ENCODE peak calls at places on chromosomes 4 and X, in four cellular contexts. One of them, this sample, is unnamed. For H3K4me1, the result is how much of the 10 kb centered on the place peaks cover.

GRCh38 chrX:41808042-41808441 is 84.1 kb downstream of the GPR82 start:
- DNase-seq in transverse colon: no peak
- DNase-seq in breast epithelium: no peak
- DNase-seq in uterus: no peak
- DNase-seq in this sample: no peak

GRCh38 chrX:133215747-133216146 is 2.4 kb downstream of the TFDP3 start:
- DNase-seq in transverse colon: peak
- DNase-seq in breast epithelium: peak
- DNase-seq in uterus: no peak
- DNase-seq in this sample: no peak

GRCh38 chr4:99966692-99967091 is 16.6 kb upstream of the H2AZ1 start:
- DNase-seq in transverse colon: no peak
- DNase-seq in breast epithelium: no peak
- DNase-seq in uterus: no peak
- DNase-seq in this sample: no peak

GRCh38 chr4:52982246-52982950 is 120.3 kb downstream of the RASL11B start:
- DNase-seq in transverse colon: no peak
- DNase-seq in breast epithelium: no peak
- DNase-seq in uterus: no peak
- DNase-seq in this sample: no peak

GRCh38 chr4:82043081-82043808 is 330.5 kb downstream of the HNRNPD start:
- DNase-seq in transverse colon: peak
- DNase-seq in breast epithelium: no peak
- DNase-seq in uterus: no peak
- DNase-seq in this sample: peak

GRCh38 chr4:131635191-131635590 is 1513.9 kb upstream of the PCDH10 start:
- DNase-seq in transverse colon: no peak
- DNase-seq in breast epithelium: no peak
- DNase-seq in uterus: no peak
- DNase-seq in this sample: no peak

GRCh38 chr4:147560632-147561031 is 56.6 kb upstream of the TMEM184C start:
- DNase-seq in transverse colon: no peak
- DNase-seq in breast epithelium: no peak
- DNase-seq in uterus: no peak
- DNase-seq in this sample: no peak

GRCh38 chrX:40844476-40844875 is 109.1 kb upstream of the MED14 start:
- DNase-seq in transverse colon: no peak
- DNase-seq in breast epithelium: no peak
- DNase-seq in uterus: no peak
- DNase-seq in this sample: no peak

GRCh38 chr4:9804918-9805317 is 23.5 kb downstream of the DRD5 start:
- DNase-seq in transverse colon: no peak
- DNase-seq in breast epithelium: no peak
- DNase-seq in uterus: no peak
- DNase-seq in this sample: no peak

GRCh38 chr4:64518600-64518999 is 109.3 kb upstream of the TECRL start:
- DNase-seq in transverse colon: no peak
- DNase-seq in breast epithelium: no peak
- DNase-seq in uterus: no peak
- DNase-seq in this sample: no peak

GRCh38 chr4:143506031-143506430 is 7.5 kb upstream of the SMARCA5 start:
- DNase-seq in transverse colon: no peak
- DNase-seq in breast epithelium: no peak
- DNase-seq in uterus: no peak
- DNase-seq in this sample: no peak
- TF ChIP-seq POLR2A in transverse colon: no peak
- TF ChIP-seq POLR2A in breast epithelium: no peak
- TF ChIP-seq POLR2A in uterus: no peak
- TF ChIP-seq POLR2A in this sample: no peak

GRCh38 chrX:148929686-148930085 is 429.3 kb downstream of the AFF2 start:
- DNase-seq in transverse colon: no peak
- DNase-seq in breast epithelium: no peak
- DNase-seq in uterus: no peak
- DNase-seq in this sample: no peak
- H3K4me1 ChIP-seq in transverse colon: under half
- H3K4me1 ChIP-seq in breast epithelium: under half
- H3K4me1 ChIP-seq in uterus: under half
- H3K4me1 ChIP-seq in this sample: under half

GRCh38 chrX:104112326-104112951 is at the start of gene ZCCHC18:
- DNase-seq in transverse colon: peak
- DNase-seq in breast epithelium: no peak
- DNase-seq in uterus: peak
- DNase-seq in this sample: peak
- TF ChIP-seq POLR2A in transverse colon: no peak
- TF ChIP-seq POLR2A in breast epithelium: no peak
- TF ChIP-seq POLR2A in uterus: peak
- TF ChIP-seq POLR2A in this sample: no peak

GRCh38 chr4:41466249-41466648 is 71.7 kb upstream of the LIMCH1 start:
- DNase-seq in transverse colon: no peak
- DNase-seq in breast epithelium: no peak
- DNase-seq in uterus: no peak
- DNase-seq in this sample: no peak
- H3K4me1 ChIP-seq in transverse colon: under half
- H3K4me1 ChIP-seq in breast epithelium: under half
- H3K4me1 ChIP-seq in uterus: under half
- H3K4me1 ChIP-seq in this sample: under half

GRCh38 chr4:146522098-146522861 is 540 bp upstream of the SLC10A7 start:
- DNase-seq in transverse colon: peak
- DNase-seq in breast epithelium: peak
- DNase-seq in uterus: peak
- DNase-seq in this sample: peak
- TF ChIP-seq POLR2A in transverse colon: peak
- TF ChIP-seq POLR2A in breast epithelium: peak
- TF ChIP-seq POLR2A in uterus: peak
- TF ChIP-seq POLR2A in this sample: peak

GRCh38 chr4:3386486-3386885 is 55.3 kb upstream of the HGFAC start:
- DNase-seq in transverse colon: no peak
- DNase-seq in breast epithelium: no peak
- DNase-seq in uterus: no peak
- DNase-seq in this sample: no peak
- H3K4me1 ChIP-seq in transverse colon: under half
- H3K4me1 ChIP-seq in breast epithelium: under half
- H3K4me1 ChIP-seq in uterus: under half
- H3K4me1 ChIP-seq in this sample: under half

DNA sequence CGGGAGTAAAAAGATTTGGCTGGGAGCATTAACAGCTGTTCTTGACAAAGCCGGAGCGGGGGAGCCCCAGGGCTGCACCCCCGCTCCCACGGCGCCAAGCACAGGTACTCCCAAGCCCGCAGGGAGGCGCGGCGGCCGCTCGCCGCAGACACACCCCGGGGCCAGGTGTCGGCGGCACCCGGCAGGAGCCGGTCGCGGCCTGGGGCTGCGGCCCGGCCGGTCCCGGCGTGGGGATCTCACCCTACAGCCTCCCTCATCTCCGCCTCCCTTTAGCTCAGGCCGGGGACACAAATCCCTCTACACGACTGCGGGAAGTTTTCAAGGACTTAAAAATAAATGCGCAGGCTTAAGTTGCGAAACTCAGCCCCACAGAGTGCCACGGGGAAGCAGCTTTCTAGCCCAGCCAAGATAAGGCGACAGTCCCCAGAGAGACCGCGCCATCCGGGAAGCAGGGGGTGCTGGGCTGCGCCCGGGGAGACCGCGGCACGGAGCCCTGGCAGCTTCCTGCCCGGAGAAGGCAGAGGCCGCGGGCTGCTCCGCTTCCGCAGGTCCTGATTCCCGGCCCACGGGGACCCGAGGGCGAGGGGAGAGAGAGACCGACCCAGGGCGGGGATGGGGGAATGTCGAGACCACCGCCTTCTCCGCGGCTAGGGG is 473 bp downstream of the SH3RF1 start:
- DNase-seq in transverse colon: peak
- DNase-seq in breast epithelium: no peak
- DNase-seq in uterus: peak
- DNase-seq in this sample: peak
- TF ChIP-seq POLR2A in transverse colon: no peak
- TF ChIP-seq POLR2A in breast epithelium: no peak
- TF ChIP-seq POLR2A in uterus: no peak
- TF ChIP-seq POLR2A in this sample: no peak

GRCh38 chrX:38806875-38807601 is 5.8 kb downstream of the MID1IP1 start:
- DNase-seq in transverse colon: no peak
- DNase-seq in breast epithelium: no peak
- DNase-seq in uterus: no peak
- DNase-seq in this sample: peak
- H3K4me1 ChIP-seq in transverse colon: under half
- H3K4me1 ChIP-seq in breast epithelium: under half
- H3K4me1 ChIP-seq in uterus: under half
- H3K4me1 ChIP-seq in this sample: under half